ENCODE peak calls at places on chromosome 18, in seven cellular contexts. G, M, E, Y, V, J and A are unnamed samples.

GRCh38 chr18:22349966-22350365 is 67.7 kb downstream of the CTAGE1 start:
- DNase-seq in J (no peak), V (no peak), E (no peak), G (no peak), M (no peak), Y (no peak), A (no peak)

GRCh38 chr18:79378416-79379250 is 17.1 kb upstream of the NFATC1 start:
- DNase-seq in E (peak; percentile 67), J (peak; percentile 60), V (peak; percentile 62), G (no peak), Y (no peak), M (peak; percentile 14), A (peak; percentile 79)

GRCh38 chr18:66872277-66872676 is 268.4 kb upstream of the CDH19 start:
- DNase-seq in G (no peak), Y (no peak), M (peak; percentile 5), E (no peak), V (peak; percentile 9), J (no peak), A (peak; percentile 55)

GRCh38 chr18:11323359-11323819 is 174.0 kb upstream of the PIEZO2 start:
- DNase-seq in V (no peak), J (no peak), M (no peak), G (peak; percentile 41), E (peak; percentile 14), Y (peak; percentile 68), A (peak; percentile 33)

GRCh38 chr18:9931679-9932078 is 17.9 kb downstream of the VAPA start:
- DNase-seq in G (no peak), M (no peak), E (no peak), J (no peak), V (no peak), Y (no peak), A (no peak)

GRCh38 chr18:79987566-79987965 is 797 bp downstream of the TXNL4A start:
- DNase-seq in M (no peak), Y (no peak), V (no peak), E (no peak), J (no peak), G (no peak), A (no peak)

GRCh38 chr18:80210312-80211083 is 36.8 kb downstream of the PARD6G start:
- DNase-seq in Y (no peak), M (peak; percentile 55), J (no peak), V (no peak), G (no peak), E (no peak), A (no peak)

GRCh38 chr18:78151948-78152725 is 827.5 kb upstream of the SALL3 start:
- DNase-seq in J (no peak), V (no peak), M (no peak), G (no peak), E (no peak), Y (no peak), A (no peak)

GRCh38 chr18:6414118-6414722 is 491 bp downstream of the L3MBTL4 start:
- DNase-seq in G (no peak), E (no peak), Y (no peak), J (peak; percentile 25), M (no peak), V (peak; percentile 53), A (no peak)

GRCh38 chr18:74582642-74583041 is 15.0 kb upstream of the ZNF407 start:
- DNase-seq in E (no peak), G (no peak), M (peak; percentile 10), V (no peak), Y (no peak), J (no peak), A (peak; percentile 13)

GRCh38 chr18:22169011-22169888 is at the start of gene GATA6:
- DNase-seq in V (no peak), J (peak; percentile 37), Y (peak; percentile 21), M (no peak), E (peak; percentile 74), G (peak; percentile 78), A (peak; percentile 96)

GRCh38 chr18:70981400-70982140 is 692.7 kb downstream of the SOCS6 start:
- DNase-seq in V (no peak), E (peak; percentile 66), Y (no peak), M (no peak), J (no peak), G (no peak), A (no peak)

GRCh38 chr18:74420491-74420890 is 36.6 kb downstream of the DIPK1C start:
- DNase-seq in V (no peak), E (no peak), Y (no peak), J (no peak), M (no peak), G (no peak), A (no peak)

GRCh38 chr18:21739604-21740473 is 753 bp upstream of the MIB1 start:
- DNase-seq in J (no peak), Y (no peak), M (no peak), E (no peak), G (no peak), V (no peak), A (peak; percentile 90)

GRCh38 chr18:35497006-35497333 is 790 bp downstream of the INO80C start:
- DNase-seq in V (no peak), M (no peak), Y (no peak), G (no peak), E (no peak), J (no peak), A (peak; percentile 84)

GRCh38 chr18:7609617-7610016 is 42.5 kb downstream of the PTPRM start:
- DNase-seq in E (no peak), V (no peak), G (no peak), Y (no peak), M (no peak), J (no peak), A (no peak)

GRCh38 chr18:68660355-68661183 is 54.3 kb downstream of the TMX3 start:
- DNase-seq in V (peak; percentile 16), E (no peak), M (peak; percentile 42), J (no peak), Y (peak; percentile 22), G (peak; percentile 29), A (peak; percentile 73)

GRCh38 chr18:78947291-78947690 is 32.3 kb upstream of the SALL3 start:
- DNase-seq in V (no peak), G (no peak), E (no peak), Y (no peak), M (no peak), J (no peak), A (no peak)

GRCh38 chr18:68874361-68874760 is 76.5 kb downstream of the CCDC102B start:
- DNase-seq in Y (no peak), J (no peak), M (no peak), G (no peak), V (no peak), E (no peak), A (no peak)

GRCh38 chr18:52341617-52342381 is 1.8 kb downstream of the DCC start:
- DNase-seq in M (no peak), J (no peak), E (peak; percentile 8), Y (no peak), V (no peak), G (no peak), A (no peak)

GRCh38 chr18:8744656-8745055 is 39.3 kb downstream of the MTCL1 start:
- DNase-seq in M (no peak), E (no peak), J (no peak), Y (no peak), V (no peak), G (no peak), A (no peak)

GRCh38 chr18:39149211-39149806 is 1583.7 kb upstream of the CELF4 start:
- DNase-seq in Y (no peak), V (no peak), E (no peak), G (no peak), J (no peak), M (no peak), A (peak; percentile 35)